ENCODE peak calls at places on chromosomes 13 and 19, in six cellular contexts. One of them, this sample, is unnamed.

GRCh38 chr13:69595181-69595580 is 512.4 kb upstream of the ATXN8OS start:
- DNase-seq in choroid plexus epithelial cell: no peak
- DNase-seq in amniotic epithelial cell: no peak
- DNase-seq in AG04450: no peak
- DNase-seq in T-helper 9 cell: no peak
- DNase-seq in fibroblast of the aortic adventitia: no peak
- DNase-seq in this sample: no peak

GRCh38 chr13:29522044-29522685 is 73.3 kb downstream of the SLC7A1 start:
- DNase-seq in choroid plexus epithelial cell: peak; percentile 98
- DNase-seq in amniotic epithelial cell: peak; percentile 96
- DNase-seq in AG04450: no peak
- DNase-seq in T-helper 9 cell: no peak
- DNase-seq in fibroblast of the aortic adventitia: peak; percentile 100
- DNase-seq in this sample: peak; percentile 98

GRCh38 chr19:3880471-3881271 is at the start of gene ATCAY:
- DNase-seq in choroid plexus epithelial cell: no peak
- DNase-seq in amniotic epithelial cell: no peak
- DNase-seq in AG04450: no peak
- DNase-seq in T-helper 9 cell: no peak
- DNase-seq in fibroblast of the aortic adventitia: no peak
- DNase-seq in this sample: no peak

GRCh38 chr13:70310720-70311119 is 202.5 kb upstream of the KLHL1 start:
- DNase-seq in choroid plexus epithelial cell: peak; percentile 68
- DNase-seq in amniotic epithelial cell: no peak
- DNase-seq in AG04450: no peak
- DNase-seq in T-helper 9 cell: no peak
- DNase-seq in fibroblast of the aortic adventitia: no peak
- DNase-seq in this sample: peak; percentile 51

GRCh38 chr19:44447864-44448674 is at the start of gene ZNF229:
- DNase-seq in choroid plexus epithelial cell: peak; percentile 97
- DNase-seq in amniotic epithelial cell: peak; percentile 97
- DNase-seq in AG04450: peak; percentile 87
- DNase-seq in T-helper 9 cell: peak; percentile 26
- DNase-seq in fibroblast of the aortic adventitia: peak; percentile 93
- DNase-seq in this sample: peak; percentile 93

GRCh38 chr19:50333737-50334617 is 4.8 kb upstream of the KCNC3 start:
- DNase-seq in choroid plexus epithelial cell: no peak
- DNase-seq in amniotic epithelial cell: no peak
- DNase-seq in AG04450: peak; percentile 7
- DNase-seq in T-helper 9 cell: peak; percentile 68
- DNase-seq in fibroblast of the aortic adventitia: no peak
- DNase-seq in this sample: peak; percentile 16

GRCh38 chr19:11445141-11445540 is 9.7 kb downstream of the PRKCSH start:
- DNase-seq in choroid plexus epithelial cell: no peak
- DNase-seq in amniotic epithelial cell: no peak
- DNase-seq in AG04450: no peak
- DNase-seq in T-helper 9 cell: no peak
- DNase-seq in fibroblast of the aortic adventitia: no peak
- DNase-seq in this sample: no peak

GRCh38 chr13:71625694-71626093 is 241.3 kb downstream of the DACH1 start:
- DNase-seq in choroid plexus epithelial cell: peak; percentile 39
- DNase-seq in amniotic epithelial cell: peak; percentile 88
- DNase-seq in AG04450: peak; percentile 59
- DNase-seq in T-helper 9 cell: no peak
- DNase-seq in fibroblast of the aortic adventitia: peak; percentile 4
- DNase-seq in this sample: peak; percentile 69

GRCh38 chr19:10612515-10613119 is 12.7 kb upstream of the SLC44A2 start:
- DNase-seq in choroid plexus epithelial cell: no peak
- DNase-seq in amniotic epithelial cell: no peak
- DNase-seq in AG04450: no peak
- DNase-seq in T-helper 9 cell: no peak
- DNase-seq in fibroblast of the aortic adventitia: peak; percentile 79
- DNase-seq in this sample: no peak

GRCh38 chr19:12777217-12778019 is 2.1 kb upstream of the HOOK2 start:
- DNase-seq in choroid plexus epithelial cell: peak; percentile 82
- DNase-seq in amniotic epithelial cell: no peak
- DNase-seq in AG04450: no peak
- DNase-seq in T-helper 9 cell: peak; percentile 78
- DNase-seq in fibroblast of the aortic adventitia: peak; percentile 80
- DNase-seq in this sample: peak; percentile 85

GRCh38 chr19:798415-799075 is 1.3 kb downstream of the PTBP1 start:
- DNase-seq in choroid plexus epithelial cell: no peak
- DNase-seq in amniotic epithelial cell: no peak
- DNase-seq in AG04450: no peak
- DNase-seq in T-helper 9 cell: no peak
- DNase-seq in fibroblast of the aortic adventitia: peak; percentile 41
- DNase-seq in this sample: no peak

GRCh38 chr13:24744247-24744646 is 19.7 kb upstream of the RNF17 start:
- DNase-seq in choroid plexus epithelial cell: no peak
- DNase-seq in amniotic epithelial cell: no peak
- DNase-seq in AG04450: no peak
- DNase-seq in T-helper 9 cell: no peak
- DNase-seq in fibroblast of the aortic adventitia: no peak
- DNase-seq in this sample: no peak

GRCh38 chr13:98462241-98462882 is 114.5 kb downstream of the STK24 start:
- DNase-seq in choroid plexus epithelial cell: no peak
- DNase-seq in amniotic epithelial cell: no peak
- DNase-seq in AG04450: no peak
- DNase-seq in T-helper 9 cell: no peak
- DNase-seq in fibroblast of the aortic adventitia: no peak
- DNase-seq in this sample: no peak

GRCh38 chr19:2840794-2841790 is at the start of gene ZNF555:
- DNase-seq in choroid plexus epithelial cell: peak; percentile 99
- DNase-seq in amniotic epithelial cell: peak; percentile 99
- DNase-seq in AG04450: peak; percentile 97
- DNase-seq in T-helper 9 cell: peak; percentile 98
- DNase-seq in fibroblast of the aortic adventitia: peak; percentile 99
- DNase-seq in this sample: peak; percentile 100

GRCh38 chr19:46221981-46222610 is 7.4 kb upstream of the IGFL1 start:
- DNase-seq in choroid plexus epithelial cell: peak; percentile 33
- DNase-seq in amniotic epithelial cell: peak; percentile 72
- DNase-seq in AG04450: no peak
- DNase-seq in T-helper 9 cell: no peak
- DNase-seq in fibroblast of the aortic adventitia: peak; percentile 66
- DNase-seq in this sample: peak; percentile 35

GRCh38 chr19:13437919-13438618 is 68.2 kb downstream of the CACNA1A start:
- DNase-seq in choroid plexus epithelial cell: no peak
- DNase-seq in amniotic epithelial cell: no peak
- DNase-seq in AG04450: no peak
- DNase-seq in T-helper 9 cell: no peak
- DNase-seq in fibroblast of the aortic adventitia: no peak
- DNase-seq in this sample: no peak

GRCh38 chr19:35754365-35755139 is 2.3 kb downstream of the HSPB6 start:
- DNase-seq in choroid plexus epithelial cell: peak; percentile 28
- DNase-seq in amniotic epithelial cell: no peak
- DNase-seq in AG04450: no peak
- DNase-seq in T-helper 9 cell: no peak
- DNase-seq in fibroblast of the aortic adventitia: peak; percentile 31
- DNase-seq in this sample: no peak

GRCh38 chr13:31765441-31765840 is 26.1 kb downstream of the RXFP2 start:
- DNase-seq in choroid plexus epithelial cell: peak; percentile 65
- DNase-seq in amniotic epithelial cell: peak; percentile 70
- DNase-seq in AG04450: peak; percentile 55
- DNase-seq in T-helper 9 cell: no peak
- DNase-seq in fibroblast of the aortic adventitia: peak; percentile 84
- DNase-seq in this sample: peak; percentile 82

GRCh38 chr13:35914662-35915061 is 216.5 kb downstream of the DCLK1 start:
- DNase-seq in choroid plexus epithelial cell: no peak
- DNase-seq in amniotic epithelial cell: no peak
- DNase-seq in AG04450: no peak
- DNase-seq in T-helper 9 cell: no peak
- DNase-seq in fibroblast of the aortic adventitia: peak; percentile 38
- DNase-seq in this sample: no peak

GRCh38 chr13:112870737-112871287 is 98.2 kb upstream of the MCF2L start:
- DNase-seq in choroid plexus epithelial cell: no peak
- DNase-seq in amniotic epithelial cell: no peak
- DNase-seq in AG04450: no peak
- DNase-seq in T-helper 9 cell: no peak
- DNase-seq in fibroblast of the aortic adventitia: no peak
- DNase-seq in this sample: no peak

GRCh38 chr13:43990829-43991228 is 111.1 kb downstream of the LACC1 start:
- DNase-seq in choroid plexus epithelial cell: no peak
- DNase-seq in amniotic epithelial cell: no peak
- DNase-seq in AG04450: no peak
- DNase-seq in T-helper 9 cell: no peak
- DNase-seq in fibroblast of the aortic adventitia: no peak
- DNase-seq in this sample: no peak

GRCh38 chr13:114007566-114007965 is 33.7 kb upstream of the C13orf46 start:
- DNase-seq in choroid plexus epithelial cell: no peak
- DNase-seq in amniotic epithelial cell: no peak
- DNase-seq in AG04450: no peak
- DNase-seq in T-helper 9 cell: no peak
- DNase-seq in fibroblast of the aortic adventitia: no peak
- DNase-seq in this sample: no peak

GRCh38 chr19:13169769-13170168 is 19.6 kb downstream of the IER2 start:
- DNase-seq in choroid plexus epithelial cell: no peak
- DNase-seq in amniotic epithelial cell: no peak
- DNase-seq in AG04450: no peak
- DNase-seq in T-helper 9 cell: no peak
- DNase-seq in fibroblast of the aortic adventitia: peak; percentile 43
- DNase-seq in this sample: peak; percentile 92

GRCh38 chr19:42216653-42217521 is 590 bp downstream of the DEDD2 start:
- DNase-seq in choroid plexus epithelial cell: peak; percentile 52
- DNase-seq in amniotic epithelial cell: peak; percentile 11
- DNase-seq in AG04450: no peak
- DNase-seq in T-helper 9 cell: no peak
- DNase-seq in fibroblast of the aortic adventitia: peak; percentile 22
- DNase-seq in this sample: peak; percentile 58

GRCh38 chr13:108096301-108096700 is 119.0 kb downstream of the LIG4 start:
- DNase-seq in choroid plexus epithelial cell: no peak
- DNase-seq in amniotic epithelial cell: no peak
- DNase-seq in AG04450: no peak
- DNase-seq in T-helper 9 cell: no peak
- DNase-seq in fibroblast of the aortic adventitia: no peak
- DNase-seq in this sample: no peak

GRCh38 chr13:94480672-94481145 is 1.2 kb upstream of the DCT start:
- DNase-seq in choroid plexus epithelial cell: peak; percentile 70
- DNase-seq in amniotic epithelial cell: peak; percentile 81
- DNase-seq in AG04450: no peak
- DNase-seq in T-helper 9 cell: no peak
- DNase-seq in fibroblast of the aortic adventitia: peak; percentile 78
- DNase-seq in this sample: no peak

GRCh38 chr13:25432686-25433085 is 60.9 kb downstream of the ATP8A2 start:
- DNase-seq in choroid plexus epithelial cell: peak; percentile 31
- DNase-seq in amniotic epithelial cell: no peak
- DNase-seq in AG04450: no peak
- DNase-seq in T-helper 9 cell: no peak
- DNase-seq in fibroblast of the aortic adventitia: no peak
- DNase-seq in this sample: no peak

GRCh38 chr13:23739597-23739996 is 149.6 kb downstream of the MIPEP start:
- DNase-seq in choroid plexus epithelial cell: no peak
- DNase-seq in amniotic epithelial cell: peak; percentile 49
- DNase-seq in AG04450: no peak
- DNase-seq in T-helper 9 cell: no peak
- DNase-seq in fibroblast of the aortic adventitia: no peak
- DNase-seq in this sample: no peak

GRCh38 chr19:46909356-46909755 is 48.6 kb downstream of the ARHGAP35 start:
- DNase-seq in choroid plexus epithelial cell: no peak
- DNase-seq in amniotic epithelial cell: no peak
- DNase-seq in AG04450: no peak
- DNase-seq in T-helper 9 cell: no peak
- DNase-seq in fibroblast of the aortic adventitia: no peak
- DNase-seq in this sample: no peak

This sample was measured in ELR.